ENCODE peak calls at places on chromosomes 16 and 17, in nine cellular contexts. P, W, H, V, G, Q, R, U and K are unnamed samples.
A peak's percentile ranks its signal among the peaks of the same experiment; 100 is the strongest.

GRCh38 chr16:47644661-47645060 is 183.5 kb downstream of the PHKB start:
- DNase-seq in P (no peak), W (no peak), H (no peak), V (no peak), G (peak; percentile 45), Q (no peak), R (no peak), U (no peak), K (no peak)

GRCh38 chr17:70033165-70033564 is 41.9 kb upstream of the KCNJ16 start:
- DNase-seq in P (no peak), W (no peak), H (no peak), V (no peak), G (no peak), Q (no peak), R (no peak), U (no peak), K (no peak)

GRCh38 chr16:65572156-65572555 is 450.3 kb upstream of the CDH11 start:
- DNase-seq in P (no peak), W (no peak), H (no peak), V (peak; percentile 77), G (peak; percentile 78), Q (no peak), R (no peak), U (no peak), K (no peak)

GRCh38 chr17:77838748-77839147 is 119.8 kb upstream of the TNRC6C start:
- DNase-seq in P (no peak), W (no peak), H (no peak), V (no peak), G (no peak), Q (no peak), R (no peak), U (no peak), K (no peak)

GRCh38 chr16:57759131-57759530 is 23.6 kb downstream of the KATNB1 start:
- DNase-seq in P (no peak), W (no peak), H (no peak), V (no peak), G (no peak), Q (no peak), R (no peak), U (no peak), K (no peak)

GRCh38 chr17:8470447-8471047 is 34.9 kb downstream of the NDEL1 start:
- DNase-seq in P (peak; percentile 97), W (no peak), H (no peak), V (no peak), G (peak; percentile 39), Q (no peak), R (peak; percentile 86), U (peak; percentile 93), K (no peak)

GRCh38 chr16:12398029-12398735 is 405.5 kb downstream of the CPPED1 start:
- DNase-seq in P (no peak), W (no peak), H (no peak), V (no peak), G (no peak), Q (no peak), R (no peak), U (no peak), K (no peak)

GRCh38 chr16:88662843-88663606 is at the start of gene MVD:
- DNase-seq in P (peak; percentile 98), W (peak; percentile 95), H (peak; percentile 98), V (peak; percentile 96), G (peak; percentile 99), Q (peak; percentile 100), R (peak; percentile 98), U (peak; percentile 98), K (peak; percentile 99)

GRCh38 chr17:1384881-1385280 is 15.1 kb downstream of the YWHAE start:
- DNase-seq in P (peak; percentile 47), W (no peak), H (no peak), V (no peak), G (peak; percentile 59), Q (no peak), R (no peak), U (no peak), K (no peak)

GRCh38 chr16:11312718-11313492 is 31.8 kb upstream of the PRM1 start:
- DNase-seq in P (no peak), W (no peak), H (peak; percentile 78), V (peak; percentile 23), G (peak; percentile 55), Q (no peak), R (no peak), U (no peak), K (no peak)

GRCh38 chr17:42247734-42248133 is 28.5 kb downstream of the STAT5B start:
- DNase-seq in P (peak; percentile 43), W (peak; percentile 41), H (no peak), V (peak; percentile 66), G (peak; percentile 69), Q (no peak), R (no peak), U (no peak), K (no peak)

GRCh38 chr16:89319883-89320716 is 102.6 kb downstream of the ZNF778 start:
- DNase-seq in P (peak; percentile 88), W (no peak), H (no peak), V (peak; percentile 77), G (peak; percentile 73), Q (no peak), R (peak; percentile 28), U (no peak), K (peak; percentile 58)

GRCh38 chr16:2827481-2827790 is 2.7 kb upstream of the ZG16B start:
- DNase-seq in P (no peak), W (no peak), H (no peak), V (no peak), G (no peak), Q (no peak), R (no peak), U (no peak), K (no peak)

GRCh38 chr17:66661411-66661843 is 173.5 kb upstream of the CACNG5 start:
- DNase-seq in P (peak; percentile 40), W (no peak), H (no peak), V (peak; percentile 25), G (no peak), Q (no peak), R (peak; percentile 46), U (no peak), K (peak; percentile 35)

GRCh38 chr16:67475051-67475450 is 5.9 kb downstream of the ATP6V0D1 start:
- DNase-seq in P (peak; percentile 34), W (no peak), H (no peak), V (no peak), G (no peak), Q (no peak), R (no peak), U (no peak), K (no peak)

GRCh38 chr17:27497696-27498095 is 41.4 kb downstream of the KSR1 start:
- DNase-seq in P (no peak), W (no peak), H (no peak), V (no peak), G (no peak), Q (no peak), R (peak; percentile 27), U (no peak), K (no peak)

GRCh38 chr16:14378131-14378551 is 251.9 kb downstream of the PARN start:
- DNase-seq in P (no peak), W (peak; percentile 68), H (no peak), V (no peak), G (peak; percentile 70), Q (no peak), R (no peak), U (no peak), K (no peak)

GRCh38 chr16:4508806-4509205 is 29.8 kb downstream of the CDIP1 start:
- DNase-seq in P (no peak), W (no peak), H (no peak), V (no peak), G (no peak), Q (no peak), R (no peak), U (no peak), K (no peak)

GRCh38 chr17:42016952-42017865 is at the start of gene DNAJC7:
- DNase-seq in P (peak; percentile 91), W (peak; percentile 68), H (peak; percentile 97), V (peak; percentile 85), G (peak; percentile 95), Q (peak; percentile 92), R (peak; percentile 88), U (peak; percentile 97), K (peak; percentile 92)

GRCh38 chr17:65292430-65292829 is 155.3 kb downstream of the RGS9 start:
- DNase-seq in P (no peak), W (no peak), H (no peak), V (no peak), G (peak; percentile 19), Q (no peak), R (no peak), U (no peak), K (no peak)

GRCh38 chr17:78479369-78479768 is 97.8 kb downstream of the DNAH17 start:
- DNase-seq in P (no peak), W (no peak), H (no peak), V (no peak), G (no peak), Q (no peak), R (no peak), U (no peak), K (no peak)

GRCh38 chr16:17194190-17194780 is 276.5 kb downstream of the XYLT1 start:
- DNase-seq in P (peak; percentile 72), W (no peak), H (peak; percentile 88), V (no peak), G (peak; percentile 2), Q (peak; percentile 41), R (no peak), U (peak; percentile 69), K (peak; percentile 18)

GRCh38 chr17:918102-918740 is 61.4 kb downstream of the NXN start:
- DNase-seq in P (no peak), W (no peak), H (no peak), V (no peak), G (no peak), Q (no peak), R (no peak), U (no peak), K (no peak)

GRCh38 chr17:56599566-56599965 is 6.1 kb downstream of the NOG start:
- DNase-seq in P (no peak), W (no peak), H (no peak), V (no peak), G (no peak), Q (no peak), R (no peak), U (no peak), K (no peak)
- TF ChIP-seq CTCF in P (no peak), W (no peak), H (no peak), V (no peak), G (no peak), Q (no peak), R (no peak), U (no peak), K (no peak)

GRCh38 chr17:46061435-46061834 is 62.4 kb downstream of the STH start:
- DNase-seq in P (no peak), W (no peak), H (peak; percentile 68), V (no peak), G (peak; percentile 38), Q (no peak), R (no peak), U (no peak), K (no peak)
- TF ChIP-seq CTCF in P (no peak), W (peak; percentile 23), H (no peak), V (no peak), G (peak; percentile 39), Q (peak; percentile 44), R (no peak), U (no peak), K (no peak)

GRCh38 chr17:10513284-10514067 is 4.9 kb downstream of the MYH1 start:
- DNase-seq in P (no peak), W (no peak), H (peak; percentile 1), V (no peak), G (peak; percentile 61), Q (no peak), R (no peak), U (no peak), K (no peak)
- TF ChIP-seq CTCF in P (no peak), W (no peak), H (no peak), V (no peak), G (no peak), Q (no peak), R (no peak), U (no peak), K (no peak)

GRCh38 chr16:84959045-84959576 is 52.2 kb downstream of the ZDHHC7 start:
- DNase-seq in P (no peak), W (no peak), H (peak; percentile 50), V (no peak), G (no peak), Q (no peak), R (no peak), U (no peak), K (no peak)
- TF ChIP-seq CTCF in P (no peak), W (peak; percentile 28), H (peak; percentile 58), V (peak; percentile 65), G (peak; percentile 31), Q (no peak), R (no peak), U (no peak), K (peak; percentile 50)